ENCODE peak calls at places on chromosomes 11 and 22, in five cellular contexts. Z is naive thymus-derived CD4-positive, alpha-beta T cell; F is uterus; P is heart right ventricle; Q is fibroblast of lung. H is an unnamed sample. For H3K9me3, the result is how much of the 10 kb centered on the place peaks cover.

GRCh38 chr22:37525073-37525745 is 6.0 kb upstream of the CARD10 start:
- DNase-seq in P (no peak), Q (peak), Z (no peak), F (no peak), H (no peak)

GRCh38 chr22:19629331-19629719 is 85.0 kb upstream of the SEPTIN5 start:
- DNase-seq in P (no peak), F (no peak), Z (no peak), Q (no peak), H (no peak)

GRCh38 chr11:99522467-99523173 is 501.9 kb downstream of the CNTN5 start:
- DNase-seq in Q (peak), P (no peak), Z (no peak), F (no peak), H (no peak)

GRCh38 chr22:39209756-39210155 is 35.0 kb downstream of the PDGFB start:
- DNase-seq in F (no peak), Q (no peak), P (no peak), Z (no peak), H (no peak)

GRCh38 chr22:42344391-42344861 is 74.0 kb upstream of the TCF20 start:
- DNase-seq in Z (no peak), P (peak), F (peak), Q (peak), H (no peak)

GRCh38 chr22:23608583-23608982 is 23.5 kb downstream of the DRICH1 start:
- DNase-seq in F (no peak), Z (no peak), Q (peak), P (no peak), H (no peak)

GRCh38 chr11:113163291-113164030 is 150.9 kb upstream of the TTC12 start:
- DNase-seq in P (no peak), Q (peak), F (no peak), Z (no peak), H (no peak)

GRCh38 chr11:34051349-34052035 is at the start of gene CAPRIN1:
- DNase-seq in Q (peak), P (peak), Z (peak), F (peak), H (no peak)

GRCh38 chr11:9397746-9398680 is 13.6 kb downstream of the IPO7 start:
- DNase-seq in Q (no peak), P (no peak), Z (no peak), F (no peak), H (no peak)

GRCh38 chr22:19291218-19291579 is 320 bp downstream of the CLTCL1 start:
- DNase-seq in Q (no peak), F (peak), Z (no peak), P (peak), H (no peak)

GRCh38 chr22:26484360-26484706 is 656 bp downstream of the SRRD start:
- DNase-seq in Z (no peak), Q (no peak), F (no peak), P (no peak), H (no peak)

GRCh38 chr11:17351171-17351509 is 460 bp upstream of the NCR3LG1 start:
- DNase-seq in F (no peak), P (no peak), Q (no peak), Z (no peak), H (no peak)

GRCh38 chr11:44780940-44781631 is 54.3 kb downstream of the TSPAN18 start:
- DNase-seq in Q (peak), P (peak), Z (no peak), F (no peak), H (no peak)

GRCh38 chr11:65430406-65431217 is 8.0 kb downstream of the NEAT1 start:
- DNase-seq in F (peak), Z (peak), Q (peak), P (no peak), H (no peak)

GRCh38 chr11:38718659-38719058 is 2120.6 kb upstream of the RAG2 start:
- DNase-seq in Q (peak), F (no peak), P (no peak), Z (no peak), H (no peak)

GRCh38 chr11:1161410-1162152 is 3.8 kb downstream of the MUC5AC start:
- DNase-seq in F (no peak), Z (no peak), P (peak), Q (no peak), H (no peak)

GRCh38 chr11:126268361-126268707 is 361 bp downstream of the SRPRA start:
- DNase-seq in Z (no peak), P (no peak), F (no peak), Q (no peak), H (no peak)

DNA sequence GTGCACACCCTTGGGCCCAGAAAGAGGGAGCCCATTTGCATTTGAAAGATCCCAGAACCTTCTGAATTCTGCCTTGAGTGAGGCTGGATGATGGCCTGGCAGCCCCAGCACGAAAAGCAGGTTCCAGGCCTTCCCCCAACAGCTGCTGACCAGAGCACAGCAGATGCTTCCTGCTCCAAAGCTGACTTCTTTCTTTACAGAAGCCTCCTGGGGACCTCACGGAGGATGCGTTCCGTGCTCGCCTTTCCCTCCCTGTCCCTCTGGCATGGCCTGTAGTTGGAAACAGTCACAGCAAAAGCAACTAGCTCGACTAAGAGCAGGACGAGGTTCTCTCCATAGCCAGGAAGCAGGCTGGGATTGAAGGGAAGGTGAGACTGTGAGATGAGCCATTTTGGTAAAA is 107.7 kb upstream of the B3GAT1 start:
- DNase-seq in P (no peak), Z (no peak), F (no peak), Q (no peak), H (no peak)
- H3K9me3 ChIP-seq in P (under half), Z (under half), F (under half), Q (under half), H (under half)

GRCh38 chr11:118619444-118620205 is 12.2 kb downstream of the PHLDB1 start:
- DNase-seq in P (no peak), Z (no peak), Q (peak), F (peak), H (no peak)
- H3K4me3 ChIP-seq in P (no peak), Z (no peak), Q (no peak), F (no peak), H (no peak)

DNA sequence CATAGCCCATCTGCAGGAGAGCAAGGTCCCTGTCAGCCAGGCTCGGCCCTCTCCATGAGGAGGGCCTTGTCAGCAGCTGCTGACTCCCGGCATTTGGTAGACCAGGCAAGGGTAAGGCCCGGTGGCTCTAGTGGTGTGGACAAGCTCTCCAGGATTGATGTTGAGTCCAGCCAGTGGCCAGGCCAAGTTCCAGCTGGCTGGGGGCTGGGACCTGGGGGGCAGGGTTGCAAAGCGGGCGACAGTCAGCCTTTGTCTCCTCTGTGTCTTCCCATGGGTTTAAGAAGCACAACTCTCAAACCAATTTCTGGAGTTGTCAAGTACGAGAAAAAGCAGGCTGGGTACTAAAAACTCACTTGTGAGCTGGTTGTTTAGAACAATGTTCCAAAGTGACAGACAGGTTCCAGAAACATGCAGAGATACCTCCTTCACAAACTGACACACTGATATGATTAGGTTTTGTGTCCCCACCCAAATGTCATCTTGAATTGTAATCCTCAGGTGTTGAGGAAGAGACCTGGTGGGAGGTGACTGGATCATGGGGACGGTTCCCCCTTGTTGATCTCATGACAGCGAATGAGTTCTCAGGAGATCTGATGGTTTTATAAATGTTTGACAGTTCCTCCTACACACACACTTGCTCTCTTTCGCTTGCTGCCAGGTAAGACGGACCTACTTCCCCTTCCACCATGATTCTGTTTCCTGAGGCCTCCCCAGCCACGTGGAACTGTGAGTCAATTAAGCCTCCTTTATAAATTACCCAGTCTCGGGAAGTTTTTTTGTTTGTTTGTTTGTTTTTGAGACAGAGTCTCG is 52.3 kb upstream of the SERPIND1 start:
- DNase-seq in F (no peak), P (no peak), Z (no peak), Q (no peak), H (no peak)
- H3K9me3 ChIP-seq in F (under half), P (under half), Z (under half), Q (under half), H (under half)

GRCh38 chr11:63931045-63931444 is 7.8 kb upstream of the NAA40 start:
- DNase-seq in Q (no peak), P (no peak), F (no peak), Z (no peak), H (no peak)

GRCh38 chr11:63931876-63932275 is 6.9 kb upstream of the NAA40 start:
- DNase-seq in Q (no peak), Z (no peak), P (no peak), F (no peak), H (no peak)

GRCh38 chr11:63929616-63930015 is 9.2 kb upstream of the NAA40 start:
- DNase-seq in F (no peak), P (no peak), Z (no peak), Q (no peak), H (no peak)

GRCh38 chr11:63937713-63938480 is 905 bp upstream of the NAA40 start:
- DNase-seq in P (no peak), Z (no peak), F (no peak), Q (no peak), H (no peak)

DNA sequence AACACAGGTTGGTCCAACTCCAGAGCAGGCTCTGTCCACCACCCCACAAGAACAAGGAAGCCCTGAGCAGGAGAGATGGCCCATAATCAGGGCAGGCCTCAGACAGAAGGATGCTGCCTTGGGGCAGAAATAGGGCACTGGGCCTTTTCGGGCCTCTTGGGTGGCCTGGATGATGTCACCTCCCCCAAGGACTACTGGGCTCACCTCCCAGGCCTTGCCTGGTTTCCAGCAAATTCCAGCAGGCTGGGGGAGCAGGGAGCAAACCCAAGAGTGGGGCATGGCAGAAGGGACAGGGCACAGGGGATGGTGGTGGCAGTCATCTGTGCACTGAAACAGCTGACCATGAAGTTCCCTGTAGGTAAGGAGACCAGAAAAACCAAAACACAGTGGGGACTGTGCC is 5.3 kb upstream of the NAA40 start:
- DNase-seq in F (no peak), Z (no peak), Q (no peak), P (no peak), H (no peak)
- H3K4me3 ChIP-seq in F (no peak), Z (no peak), Q (no peak), P (no peak), H (no peak)

DNA sequence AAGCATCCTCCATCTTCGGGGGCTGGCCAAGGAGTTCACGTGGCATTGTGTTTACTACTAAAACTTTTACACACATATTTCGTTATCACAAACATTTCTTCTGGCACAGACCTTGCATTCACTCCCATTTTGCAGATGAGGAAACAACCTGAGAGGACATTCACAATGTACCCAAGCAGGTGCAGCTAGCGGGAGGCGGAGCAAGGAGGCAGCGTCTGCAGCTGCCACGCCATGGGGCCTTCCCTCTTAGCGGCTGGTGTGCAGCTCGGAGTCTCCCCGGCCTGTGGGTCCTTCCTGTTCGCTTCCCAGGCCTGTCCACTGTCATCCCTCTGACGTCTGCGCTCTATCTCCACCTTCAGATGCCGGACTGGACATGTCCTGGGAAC is 807.8 kb downstream of the TBC1D22A start:
- DNase-seq in F (no peak), Z (no peak), P (no peak), Q (no peak), H (no peak)
- H3K9me3 ChIP-seq in F (under half), Z (under half), P (under half), Q (under half), H (under half)

DNA sequence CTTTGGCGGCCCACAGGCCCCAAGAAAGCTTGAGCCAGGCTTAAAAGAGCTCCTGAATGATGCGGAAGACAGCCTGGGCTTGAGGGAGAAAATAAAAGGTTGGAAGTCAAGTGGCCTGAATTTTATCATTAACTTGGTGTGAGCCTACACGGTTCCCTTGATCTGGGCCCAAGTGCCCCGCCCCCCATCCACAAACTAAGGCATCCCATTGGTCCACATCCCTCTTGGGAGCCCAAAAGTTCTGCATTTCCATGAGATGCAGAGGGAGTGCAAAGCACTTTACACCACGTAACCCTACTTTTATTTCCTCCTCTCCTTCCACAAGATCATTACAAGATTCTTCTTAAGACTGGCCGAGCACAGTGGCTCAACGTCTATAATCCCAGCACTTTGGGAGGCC is 22.2 kb downstream of the LARGE1 start:
- DNase-seq in Z (no peak), F (no peak), P (no peak), Q (no peak), H (no peak)
- H3K4me3 ChIP-seq in Z (no peak), F (no peak), P (no peak), Q (no peak), H (no peak)

DNA sequence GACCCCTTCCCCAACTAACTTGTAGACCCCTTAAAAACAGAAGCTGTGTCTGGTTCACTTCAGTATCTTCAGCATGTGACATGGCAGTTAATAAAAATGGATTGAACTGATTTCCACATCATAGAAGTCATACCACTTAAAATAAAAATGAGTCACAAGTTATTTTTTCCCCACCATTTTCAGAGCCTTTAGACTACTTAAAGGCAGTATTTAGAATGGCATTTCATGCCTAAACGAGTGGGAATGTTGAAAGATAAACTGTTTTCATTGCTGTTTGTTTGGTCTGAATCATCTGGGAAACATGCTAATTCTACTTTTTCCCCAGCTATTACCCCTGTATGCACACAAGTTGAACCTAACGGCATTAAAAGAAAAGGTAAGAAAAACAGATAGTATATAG is 324.0 kb downstream of the RAB38 start:
- DNase-seq in P (no peak), Z (no peak), F (no peak), Q (peak), H (no peak)
- H3K9me3 ChIP-seq in P (under half), Z (under half), F (under half), Q (under half), H (under half)

GRCh38 chr22:50532353-50532700 is 2.5 kb upstream of the TYMP start:
- DNase-seq in Q (no peak), P (peak), F (no peak), Z (no peak), H (no peak)
- H3K4me3 ChIP-seq in Q (peak), P (peak), F (peak), Z (no peak), H (no peak)